ENCODE peak calls at places on chromosomes 5 and 9, in ten cellular contexts. A is MM.1S, F is ascending aorta, V is endodermal cell, B is AG04450, G is colonic mucosa, R is astrocyte of the cerebellum, K is fibroblast of the aortic adventitia, J is astrocyte of the spinal cord, X is NB4. L is an unnamed sample.
A peak's percentile ranks its signal among the peaks of the same experiment; 100 is the strongest.

GRCh38 chr9:127180457-127181314 is 58.3 kb upstream of the ANGPTL2 start:
- DNase-seq in A (no peak), F (peak; percentile 61), V (peak; percentile 32), B (no peak), G (peak; percentile 12), R (no peak), K (no peak), J (no peak), X (no peak), L (no peak)

GRCh38 chr5:142342128-142342981 is 17.5 kb upstream of the SPRY4 start:
- DNase-seq in A (no peak), F (peak; percentile 63), V (peak; percentile 54), B (no peak), G (no peak), R (no peak), K (no peak), J (peak; percentile 49), X (no peak), L (no peak)

GRCh38 chr9:20618361-20618799 is 3.9 kb downstream of the MLLT3 start:
- DNase-seq in A (no peak), F (no peak), V (no peak), B (no peak), G (peak; percentile 73), R (no peak), K (peak; percentile 88), J (no peak), X (no peak), L (no peak)

GRCh38 chr5:170108266-170108785 is 2.6 kb downstream of the FOXI1 start:
- DNase-seq in A (no peak), F (peak; percentile 38), V (no peak), B (no peak), G (no peak), R (no peak), K (no peak), J (no peak), X (no peak), L (no peak)

GRCh38 chr5:147044868-147045267 is 166.3 kb upstream of the PPP2R2B start:
- DNase-seq in A (no peak), F (no peak), V (no peak), B (no peak), G (no peak), R (no peak), K (no peak), J (no peak), X (no peak), L (no peak)

GRCh38 chr9:801399-802071 is 40.0 kb upstream of the DMRT1 start:
- DNase-seq in A (no peak), F (no peak), V (no peak), B (peak; percentile 82), G (no peak), R (peak; percentile 56), K (peak; percentile 74), J (peak; percentile 81), X (no peak), L (no peak)

GRCh38 chr5:35089688-35090314 is 42.1 kb upstream of the AGXT2 start:
- DNase-seq in A (peak; percentile 45), F (no peak), V (peak; percentile 91), B (peak; percentile 8), G (peak; percentile 82), R (peak; percentile 63), K (peak; percentile 81), J (peak; percentile 57), X (peak; percentile 67), L (peak; percentile 41)

GRCh38 chr5:87770601-87771121 is 357.9 kb upstream of the CCNH start:
- DNase-seq in A (no peak), F (no peak), V (peak; percentile 64), B (no peak), G (no peak), R (no peak), K (no peak), J (no peak), X (no peak), L (no peak)

GRCh38 chr5:143138839-143139238 is 264.6 kb downstream of the NR3C1 start:
- DNase-seq in A (no peak), F (no peak), V (no peak), B (no peak), G (no peak), R (no peak), K (no peak), J (no peak), X (no peak), L (no peak)

DNA sequence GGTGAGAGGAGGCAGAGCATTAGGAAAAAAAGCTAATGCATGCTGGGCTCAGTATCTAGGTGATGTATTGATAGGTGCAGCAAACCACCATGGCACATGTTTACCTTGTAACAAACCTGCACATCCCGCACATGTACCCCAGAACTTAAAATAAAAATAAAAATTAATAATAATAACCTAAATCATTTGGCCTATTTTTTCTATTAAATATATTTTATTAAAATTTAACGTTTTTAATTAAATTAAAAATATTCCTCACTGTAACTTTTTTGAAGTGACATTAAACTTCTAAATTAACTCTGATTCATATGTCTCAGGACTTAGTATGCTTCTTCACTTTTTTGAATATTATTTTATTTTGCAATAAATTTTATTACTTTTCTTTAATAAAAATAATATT is 83.7 kb upstream of the PARP8 start:
- DNase-seq in A (no peak), F (no peak), V (no peak), B (no peak), G (no peak), R (no peak), K (no peak), J (no peak), X (no peak), L (no peak)
- H3K4me3 ChIP-seq in A (no peak overlapping the region), F (no peak overlapping the region), V (no peak overlapping the region), B (no peak overlapping the region), G (no peak overlapping the region), R (no peak overlapping the region), K (no peak overlapping the region), J (no peak overlapping the region), X (no peak overlapping the region), L (no peak overlapping the region)

GRCh38 chr5:55231476-55232193 is 1.8 kb downstream of the CCNO start:
- DNase-seq in A (no peak), F (no peak), V (peak; percentile 71), B (no peak), G (peak; percentile 34), R (no peak), K (peak; percentile 28), J (peak; percentile 49), X (peak; percentile 65), L (no peak)
- H3K4me3 ChIP-seq in A (peak overlapping the region; percentile 17), F (peak overlapping the region; percentile 82), V (peak overlapping the region; percentile 86), B (peak overlapping the region; percentile 1), G (peak overlapping the region; percentile 59), R (peak overlapping the region; percentile 10), K (peak overlapping the region; percentile 17), J (no peak overlapping the region), X (peak overlapping the region; percentile 48), L (peak overlapping the region; percentile 79)

GRCh38 chr9:129597355-129598088 is 23.4 kb downstream of the C9orf50 start:
- DNase-seq in A (no peak), F (peak; percentile 82), V (peak; percentile 88), B (no peak), G (peak; percentile 77), R (no peak), K (peak; percentile 55), J (peak; percentile 90), X (no peak), L (no peak)

GRCh38 chr9:129595903-129596540 is 24.9 kb downstream of the C9orf50 start:
- DNase-seq in A (no peak), F (no peak), V (no peak), B (no peak), G (no peak), R (no peak), K (no peak), J (no peak), X (peak; percentile 66), L (no peak)

GRCh38 chr9:129596541-129597328 is 24.2 kb downstream of the C9orf50 start:
- DNase-seq in A (no peak), F (peak; percentile 79), V (peak; percentile 93), B (peak; percentile 59), G (peak; percentile 80), R (no peak), K (peak; percentile 54), J (peak; percentile 88), X (no peak), L (no peak)

GRCh38 chr9:129595323-129595741 is 25.6 kb downstream of the C9orf50 start:
- DNase-seq in A (peak; percentile 23), F (no peak), V (no peak), B (no peak), G (no peak), R (no peak), K (no peak), J (peak; percentile 21), X (no peak), L (no peak)

GRCh38 chr9:129598089-129598596 is 22.8 kb downstream of the C9orf50 start:
- DNase-seq in A (no peak), F (no peak), V (no peak), B (no peak), G (no peak), R (no peak), K (no peak), J (no peak), X (no peak), L (no peak)
- H3K4me3 ChIP-seq in A (no peak overlapping the region), F (peak overlapping the region; percentile 67), V (peak overlapping the region; percentile 75), B (peak overlapping the region; percentile 59), G (peak overlapping the region; percentile 34), R (no peak overlapping the region), K (no peak overlapping the region), J (peak overlapping the region; percentile 32), X (no peak overlapping the region), L (peak overlapping the region; percentile 56)

GRCh38 chr5:153598099-153598498 is 107.6 kb downstream of the GRIA1 start:
- DNase-seq in A (peak; percentile 90), F (no peak), V (no peak), B (no peak), G (no peak), R (no peak), K (no peak), J (no peak), X (no peak), L (no peak)
- H3K4me3 ChIP-seq in A (peak overlapping the region; percentile 50), F (no peak overlapping the region), V (no peak overlapping the region), B (no peak overlapping the region), G (no peak overlapping the region), R (no peak overlapping the region), K (no peak overlapping the region), J (no peak overlapping the region), X (no peak overlapping the region), L (no peak overlapping the region)

GRCh38 chr5:141051526-141051876 is 327 bp downstream of the PCDHB1 start:
- DNase-seq in A (no peak), F (no peak), V (peak; percentile 75), B (no peak), G (no peak), R (no peak), K (no peak), J (no peak), X (no peak), L (no peak)
- H3K4me3 ChIP-seq in A (no peak overlapping the region), F (peak overlapping the region; percentile 60), V (peak overlapping the region; percentile 84), B (no peak overlapping the region), G (no peak overlapping the region), R (peak overlapping the region; percentile 20), K (peak overlapping the region; percentile 9), J (no peak overlapping the region), X (no peak overlapping the region), L (peak overlapping the region; percentile 60)